ENCODE peak calls at places on chromosomes 5 and 9, in four cellular contexts. C is astrocyte, N is GM23338, U is IMR-90. J is an unnamed sample. For H3K36me3, the result is how much of the 10 kb centered on the place peaks cover.

GRCh38 chr9:87581949-87582637 is 84.4 kb downstream of the DAPK1 start:
- DNase-seq in C (no peak), N (no peak), U (no peak), J (no peak)

GRCh38 chr5:61702784-61703183 is 370.7 kb downstream of the ZSWIM6 start:
- DNase-seq in C (peak), N (no peak), U (no peak), J (no peak)

GRCh38 chr9:134366223-134367031 is 40.2 kb downstream of the RXRA start:
- DNase-seq in C (peak), N (no peak), U (peak), J (no peak)

GRCh38 chr9:86633904-86634303 is 279.7 kb upstream of the TUT7 start:
- DNase-seq in C (no peak), N (no peak), U (no peak), J (no peak)

GRCh38 chr9:99231708-99232107 is 9.6 kb downstream of the SEC61B start:
- DNase-seq in C (no peak), N (peak), U (peak), J (no peak)

GRCh38 chr5:137758719-137759312 is 4.7 kb upstream of the HNRNPA0 start:
- DNase-seq in C (no peak), N (no peak), U (no peak), J (peak)

GRCh38 chr9:69931340-69931739 is 110.7 kb downstream of the CFAP95 start:
- DNase-seq in C (no peak), N (peak), U (no peak), J (no peak)

GRCh38 chr9:116855881-116856662 is 169.0 kb downstream of the TRIM32 start:
- DNase-seq in C (peak), N (no peak), U (no peak), J (peak)

GRCh38 chr5:56048124-56048523 is 53.4 kb upstream of the IL6ST start:
- DNase-seq in C (no peak), N (no peak), U (no peak), J (no peak)

GRCh38 chr9:7210854-7211637 is 453.3 kb downstream of the KDM4C start:
- DNase-seq in C (no peak), N (peak), U (no peak), J (no peak)

GRCh38 chr9:125988479-125989050 is 241.4 kb downstream of the PBX3 start:
- DNase-seq in C (no peak), N (no peak), U (no peak), J (peak)

GRCh38 chr9:91711755-91712591 is 238.1 kb downstream of the ROR2 start:
- DNase-seq in C (peak), N (no peak), U (peak), J (peak)

GRCh38 chr9:7780261-7780988 is 19.2 kb downstream of the DMAC1 start:
- DNase-seq in C (peak), N (no peak), U (peak), J (no peak)

GRCh38 chr9:72933730-72934665 is 18.9 kb downstream of the ALDH1A1 start:
- DNase-seq in C (no peak), N (no peak), U (no peak), J (no peak)

GRCh38 chr5:15529821-15530220 is 29.8 kb downstream of the FBXL7 start:
- DNase-seq in C (no peak), N (no peak), U (peak), J (no peak)

GRCh38 chr5:26009742-26010141 is 1028.6 kb downstream of the CDH9 start:
- DNase-seq in C (no peak), N (peak), U (no peak), J (no peak)

GRCh38 chr9:114093761-114094505 is 5.2 kb downstream of the KIF12 start:
- DNase-seq in C (no peak), N (no peak), U (no peak), J (no peak)

GRCh38 chr5:6195711-6196358 is 182.5 kb downstream of the MED10 start:
- DNase-seq in C (no peak), N (peak), U (no peak), J (no peak)

GRCh38 chr5:140605879-140606278 is 27.1 kb downstream of the CD14 start:
- DNase-seq in C (no peak), N (no peak), U (no peak), J (no peak)

GRCh38 chr5:96893342-96893741 is 17.0 kb downstream of the ERAP2 start:
- DNase-seq in C (peak), N (no peak), U (peak), J (no peak)

GRCh38 chr9:134716067-134716466 is 74.5 kb downstream of the COL5A1 start:
- DNase-seq in C (no peak), N (no peak), U (peak), J (no peak)

GRCh38 chr5:107104040-107104773 is 566.5 kb downstream of the EFNA5 start:
- DNase-seq in C (no peak), N (no peak), U (no peak), J (no peak)

GRCh38 chr9:133210609-133211008 is 1.6 kb upstream of the OBP2B start:
- DNase-seq in C (no peak), N (no peak), U (no peak), J (no peak)

GRCh38 chr9:87309236-87309635 is 188.4 kb upstream of the DAPK1 start:
- DNase-seq in C (peak), N (no peak), U (peak), J (no peak)

GRCh38 chr9:18821794-18822193 is 211.2 kb downstream of the SAXO1 start:
- DNase-seq in C (peak), N (peak), U (peak), J (no peak)

GRCh38 chr9:105114956-105115728 is 129.3 kb upstream of the SLC44A1 start:
- DNase-seq in C (peak), N (no peak), U (peak), J (no peak)

GRCh38 chr9:94798201-94798600 is 71.7 kb downstream of the AOPEP start:
- DNase-seq in C (no peak), N (no peak), U (no peak), J (no peak)

GRCh38 chr9:98929866-98930265 is 13.8 kb upstream of the COL15A1 start:
- DNase-seq in C (no peak), N (no peak), U (peak), J (no peak)

GRCh38 chr9:126164796-126165525 is 161.7 kb upstream of the MVB12B start:
- DNase-seq in C (no peak), N (no peak), U (no peak), J (no peak)

GRCh38 chr5:137234973-137235943 is 263.9 kb downstream of the SPOCK1 start:
- DNase-seq in C (peak), N (no peak), U (no peak), J (peak)

GRCh38 chr9:121827251-121827967 is 176.0 kb downstream of the DAB2IP start:
- DNase-seq in C (no peak), N (peak), U (no peak), J (no peak)

GRCh38 chr9:130741024-130741305 is 47.4 kb downstream of the EXOSC2 start:
- DNase-seq in C (no peak), N (no peak), U (no peak), J (no peak)

GRCh38 chr5:43121565-43122484 is 1.1 kb downstream of the ZNF131 start:
- DNase-seq in C (peak), N (peak), U (peak), J (no peak)

GRCh38 chr9:8268216-8268878 is 468.8 kb upstream of the DMAC1 start:
- DNase-seq in C (no peak), N (no peak), U (no peak), J (no peak)

GRCh38 chr5:142013734-142014495 is 1.1 kb upstream of the GNPDA1 start:
- DNase-seq in C (peak), N (no peak), U (peak), J (no peak)

GRCh38 chr5:169006878-169007790 is 293.8 kb downstream of the SLIT3 start:
- DNase-seq in C (peak), N (no peak), U (no peak), J (peak)

GRCh38 chr5:179967489-179967888 is 59.8 kb upstream of the TBC1D9B start:
- DNase-seq in C (no peak), N (no peak), U (peak), J (no peak)

GRCh38 chr5:114857951-114858401 is 311.7 kb downstream of the TRIM36 start:
- DNase-seq in C (peak), N (peak), U (no peak), J (no peak)

GRCh38 chr5:136013559-136013958 is 15.2 kb upstream of the TGFBI start:
- DNase-seq in C (no peak), N (no peak), U (no peak), J (no peak)
- H3K27ac ChIP-seq in C (peak), N (no peak), U (peak), J (no peak)

GRCh38 chr5:149632311-149633251 is 51.3 kb downstream of the ARHGEF37 start:
- DNase-seq in C (peak), N (peak), U (peak), J (peak)
- H2AFZ ChIP-seq in C (peak), N (peak), U (peak), J (peak)

DNA sequence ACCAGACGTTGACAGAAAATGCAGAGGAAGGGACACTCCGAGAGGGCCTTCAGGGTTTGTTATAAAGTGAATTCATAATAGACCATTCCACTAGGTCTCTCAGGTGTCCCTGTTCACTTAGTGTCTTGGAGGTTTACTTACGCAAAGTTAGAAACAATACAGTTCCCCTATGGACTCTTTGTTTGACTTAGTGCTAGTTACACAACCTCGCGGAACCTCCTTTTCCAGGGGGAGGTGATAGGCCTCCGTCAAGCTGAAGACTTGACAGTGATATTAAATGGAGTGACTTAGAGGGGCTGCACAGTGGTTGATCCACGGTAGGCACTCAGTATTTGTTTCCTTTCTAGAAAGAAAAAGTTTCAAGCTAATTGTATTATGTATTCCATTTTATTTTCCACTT is 1.3 kb downstream of the CCT5 start:
- DNase-seq in C (no peak), N (no peak), U (no peak), J (no peak)
- H3K36me3 ChIP-seq in C (under half), N (under half), U (under half), J (under half)

GRCh38 chr5:36173426-36173825 is 21.5 kb downstream of the SKP2 start:
- DNase-seq in C (no peak), N (no peak), U (no peak), J (no peak)

GRCh38 chr5:36174119-36174518 is 22.2 kb downstream of the SKP2 start:
- DNase-seq in C (no peak), N (no peak), U (no peak), J (no peak)

GRCh38 chr5:36175043-36175442 is 23.1 kb downstream of the SKP2 start:
- DNase-seq in C (no peak), N (no peak), U (no peak), J (no peak)

GRCh38 chr5:36170869-36171424 is 19.0 kb downstream of the SKP2 start:
- DNase-seq in C (no peak), N (no peak), U (no peak), J (no peak)

DNA sequence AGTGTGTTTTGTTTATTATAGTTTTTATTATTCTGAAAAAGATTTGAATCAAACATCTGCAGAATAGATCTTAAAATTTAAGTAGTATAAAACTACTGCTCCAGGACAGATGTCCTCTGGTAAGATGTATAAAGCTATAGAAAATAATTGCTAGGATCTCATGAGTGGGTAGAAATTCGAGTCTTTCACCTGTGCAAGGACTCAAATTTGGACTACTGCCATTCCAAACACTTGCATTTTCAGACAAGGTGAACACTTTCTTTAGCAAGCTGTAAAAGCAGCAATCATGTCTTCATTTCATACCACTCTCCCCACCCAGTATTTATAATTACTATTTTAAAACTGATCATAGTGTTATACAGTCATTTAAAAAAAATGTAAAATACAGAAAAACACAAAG is 20.7 kb downstream of the SKP2 start:
- DNase-seq in C (no peak), N (no peak), U (no peak), J (no peak)
- H3K27ac ChIP-seq in C (no peak), N (no peak), U (no peak), J (no peak)

DNA sequence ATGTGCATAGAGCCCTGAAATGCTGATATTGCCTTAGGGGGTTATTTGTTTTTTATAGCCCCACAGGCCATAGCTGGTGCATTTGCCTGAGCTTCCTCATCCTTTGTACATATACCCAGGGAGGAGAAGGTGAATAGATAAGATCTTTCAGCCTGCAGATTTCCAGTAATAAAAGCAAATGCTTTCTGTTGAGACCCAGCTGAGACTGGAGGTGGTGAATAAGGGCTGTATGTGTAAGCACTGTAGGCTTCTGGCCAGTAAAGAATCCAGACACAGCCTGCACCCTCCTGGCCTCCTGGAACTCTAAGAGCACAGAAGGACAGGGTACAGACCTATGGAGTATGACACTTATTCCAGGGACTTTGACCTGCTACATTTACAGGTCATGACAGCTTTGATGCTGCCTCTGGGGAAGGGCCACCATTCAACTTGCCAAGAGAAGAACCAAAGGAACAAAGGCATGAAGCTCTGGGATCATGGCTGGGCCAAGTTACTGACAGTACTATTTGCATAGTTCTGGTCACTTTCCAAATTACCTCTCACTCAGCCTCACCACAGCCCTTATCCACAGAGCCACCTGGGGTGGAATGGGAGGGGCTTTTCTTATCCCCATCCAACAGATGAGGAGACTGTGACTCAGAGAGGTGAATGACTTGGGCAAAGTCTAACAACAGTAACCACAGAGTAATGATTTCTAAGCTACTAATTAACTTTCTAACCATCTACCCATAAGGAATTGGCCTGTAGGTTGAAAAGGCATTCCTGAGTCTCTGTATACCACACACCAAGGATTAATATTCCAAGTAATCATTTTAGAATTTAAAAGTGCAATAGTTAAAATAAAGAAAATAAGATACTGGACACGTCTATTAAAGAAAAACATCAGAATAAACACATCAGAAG is 604.5 kb upstream of the KLF4 start:
- DNase-seq in C (peak), N (no peak), U (no peak), J (peak)
- H2AFZ ChIP-seq in C (no peak), N (no peak), U (peak), J (no peak)

GRCh38 chr5:133106343-133106742 is 54.5 kb downstream of the HSPA4 start:
- DNase-seq in C (no peak), N (no peak), U (no peak), J (no peak)
- H3K36me3 ChIP-seq in C (under half), N (under half), U (under half), J (under half)

GRCh38 chr5:153523196-153523595 is 32.7 kb downstream of the GRIA1 start:
- DNase-seq in C (peak), N (no peak), U (peak), J (no peak)

GRCh38 chr5:153525536-153525935 is 35.1 kb downstream of the GRIA1 start:
- DNase-seq in C (peak), N (no peak), U (no peak), J (no peak)

GRCh38 chr5:153520137-153520536 is 29.7 kb downstream of the GRIA1 start:
- DNase-seq in C (no peak), N (no peak), U (no peak), J (no peak)

GRCh38 chr5:153520952-153521351 is 30.5 kb downstream of the GRIA1 start:
- DNase-seq in C (peak), N (no peak), U (peak), J (no peak)

GRCh38 chr5:153523831-153524230 is 33.4 kb downstream of the GRIA1 start:
- DNase-seq in C (peak), N (no peak), U (peak), J (peak)
- H3K27ac ChIP-seq in C (peak), N (no peak), U (peak), J (no peak)

J was measured in keratinocyte.